ENCODE peak calls at places on chromosomes 5 and 9, in four cellular contexts. C is H54; Q is thyroid gland; V is effector CD4-positive, alpha-beta T cell. Y is an unnamed sample.

GRCh38 chr5:43421450-43422133 is 9.4 kb upstream of the CCL28 start:
- DNase-seq in Q (no peak), V (no peak), C (no peak), Y (no peak)

GRCh38 chr5:2577637-2578036 is 173.8 kb downstream of the IRX2 start:
- DNase-seq in C (no peak), V (no peak), Q (no peak), Y (no peak)

GRCh38 chr9:99030082-99030481 is 74.8 kb upstream of the TGFBR1 start:
- DNase-seq in C (no peak), Q (no peak), V (no peak), Y (no peak)

GRCh38 chr9:73911814-73912213 is 585.3 kb upstream of the RORB start:
- DNase-seq in V (no peak), Q (no peak), C (no peak), Y (no peak)

GRCh38 chr5:41754857-41755256 is 115.4 kb downstream of the OXCT1 start:
- DNase-seq in C (no peak), Q (no peak), V (no peak), Y (no peak)

GRCh38 chr9:94827584-94828304 is 101.2 kb downstream of the AOPEP start:
- DNase-seq in Q (no peak), C (no peak), V (no peak), Y (no peak)

GRCh38 chr5:95446009-95446408 is 54.8 kb downstream of the FAM81B start:
- DNase-seq in V (no peak), Q (no peak), C (peak), Y (no peak)

GRCh38 chr9:118318770-118319443 is 614.7 kb downstream of the TLR4 start:
- DNase-seq in C (peak), V (no peak), Q (no peak), Y (no peak)

GRCh38 chr9:129013674-129014073 is 14.5 kb downstream of the SH3GLB2 start:
- DNase-seq in Q (no peak), C (no peak), V (no peak), Y (no peak)

Y was measured in T-helper 2 cell.